ENCODE peak calls at places on chromosomes 7 and 10, in seven cellular contexts. Y is ascending aorta, E is IMR-90, M is colonic mucosa, N is mesendoderm, Q is left ventricle myocardium inferior, X is GM23248. U is an unnamed sample. For H3K27me3 and H3K4me1, the result is how much of the 10 kb centered on the place peaks cover.

GRCh38 chr10:62268027-62268398 is 631 bp downstream of the RTKN2 start:
- DNase-seq in Y (no peak), N (no peak), M (peak), E (no peak), X (no peak), Q (no peak), U (peak)

GRCh38 chr7:118059209-118059608 is 124.8 kb upstream of the LSM8 start:
- DNase-seq in Y (no peak), M (no peak), X (peak), Q (no peak), N (no peak), E (peak), U (no peak)

GRCh38 chr7:22885824-22886255 is 63.2 kb upstream of the TOMM7 start:
- DNase-seq in Q (no peak), X (no peak), Y (no peak), M (no peak), N (no peak), E (peak), U (no peak)

GRCh38 chr10:97327348-97328294 is 6.9 kb downstream of the FRAT2 start:
- DNase-seq in X (no peak), Q (no peak), E (no peak), M (peak), N (no peak), Y (no peak), U (peak)

GRCh38 chr10:130171196-130171595 is 35.0 kb downstream of the GLRX3 start:
- DNase-seq in M (no peak), X (no peak), N (no peak), Y (no peak), E (no peak), Q (no peak), U (no peak)

GRCh38 chr7:114243019-114243507 is 171.6 kb upstream of the FOXP2 start:
- DNase-seq in M (no peak), E (no peak), N (peak), X (peak), Y (no peak), Q (no peak), U (no peak)

GRCh38 chr10:131852161-131852822 is 48.5 kb upstream of the PPP2R2D start:
- DNase-seq in N (no peak), M (no peak), Y (peak), Q (no peak), E (no peak), X (no peak), U (peak)

GRCh38 chr10:130037169-130037661 is 73.1 kb upstream of the EBF3 start:
- DNase-seq in Y (peak), Q (no peak), M (peak), N (no peak), E (no peak), X (no peak), U (peak)

GRCh38 chr7:341841-342638 is 52.1 kb downstream of the FOXL3 start:
- DNase-seq in Q (peak), E (no peak), M (peak), N (no peak), X (no peak), Y (peak), U (peak)

GRCh38 chr10:110413049-110413783 is 84.5 kb upstream of the DUSP5 start:
- DNase-seq in X (no peak), E (no peak), M (no peak), Q (no peak), Y (no peak), N (no peak), U (no peak)

GRCh38 chr7:5282464-5283316 is at the start of gene SLC29A4:
- DNase-seq in N (peak), Y (no peak), Q (peak), E (no peak), M (peak), X (peak), U (no peak)
- H3K27me3 ChIP-seq in N (under half), Y (under half), Q (under half), E (under half), M (under half), X (under half), U (under half)

GRCh38 chr7:157347217-157347904 is 10.6 kb downstream of the DNAJB6 start:
- DNase-seq in X (peak), M (no peak), Q (peak), Y (peak), N (no peak), E (peak), U (no peak)
- H3K4me1 ChIP-seq in X (under half), M (under half), Q (half or more), Y (under half), N (under half), E (under half), U (under half)

DNA sequence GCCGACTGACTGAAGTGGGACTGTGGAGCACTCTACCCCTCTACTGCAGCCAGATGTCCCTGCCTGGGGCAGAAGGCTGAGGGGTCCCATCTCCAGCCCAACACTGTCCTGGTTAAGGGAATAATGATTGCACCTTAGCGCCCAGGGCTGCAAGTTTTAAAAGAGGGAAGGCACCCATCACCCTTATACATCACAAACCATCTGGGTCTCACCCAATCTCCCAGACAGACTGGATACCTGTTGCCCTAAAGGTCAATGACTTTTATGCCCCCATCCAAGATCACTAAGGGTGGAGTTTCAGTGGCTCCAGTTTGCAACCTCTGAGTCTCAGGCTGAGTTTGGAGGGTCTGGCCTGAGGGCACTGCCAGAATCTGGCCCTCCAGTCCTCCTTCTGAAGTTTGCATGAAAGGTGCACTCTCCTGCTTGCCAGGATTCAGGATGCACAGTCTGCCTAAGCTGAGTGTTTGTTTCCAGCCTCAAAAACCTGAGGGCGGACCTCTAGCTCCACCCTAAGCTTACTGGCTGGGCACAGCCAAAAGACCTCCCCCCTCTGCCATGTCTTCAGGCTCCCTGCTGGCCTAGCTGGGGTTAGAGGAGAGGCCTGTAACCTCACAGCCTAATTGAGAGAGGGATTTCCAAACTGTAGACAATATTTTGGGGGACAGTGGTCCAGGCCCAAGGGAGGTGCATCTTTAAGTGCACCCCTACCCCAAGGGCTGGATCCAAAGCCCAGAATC is 2.5 kb upstream of the EMX2 start:
- DNase-seq in Q (no peak), N (peak), X (peak), E (no peak), Y (no peak), M (no peak), U (no peak)
- H3K27me3 ChIP-seq in Q (half or more), N (half or more), X (under half), E (half or more), Y (under half), M (half or more), U (under half)

GRCh38 chr10:124467165-124467564 is 5.5 kb downstream of the LHPP start:
- DNase-seq in N (no peak), Y (no peak), M (no peak), Q (no peak), X (no peak), E (no peak), U (no peak)

GRCh38 chr10:124469956-124470484 is 8.4 kb downstream of the LHPP start:
- DNase-seq in N (no peak), X (no peak), Y (no peak), E (no peak), Q (no peak), M (no peak), U (no peak)

GRCh38 chr10:124465777-124466488 is 4.3 kb downstream of the LHPP start:
- DNase-seq in N (no peak), M (no peak), Q (no peak), E (no peak), Y (no peak), X (no peak), U (no peak)

GRCh38 chr10:124470544-124471449 is 9.2 kb downstream of the LHPP start:
- DNase-seq in X (no peak), Y (no peak), M (peak), E (no peak), N (no peak), Q (no peak), U (peak)

DNA sequence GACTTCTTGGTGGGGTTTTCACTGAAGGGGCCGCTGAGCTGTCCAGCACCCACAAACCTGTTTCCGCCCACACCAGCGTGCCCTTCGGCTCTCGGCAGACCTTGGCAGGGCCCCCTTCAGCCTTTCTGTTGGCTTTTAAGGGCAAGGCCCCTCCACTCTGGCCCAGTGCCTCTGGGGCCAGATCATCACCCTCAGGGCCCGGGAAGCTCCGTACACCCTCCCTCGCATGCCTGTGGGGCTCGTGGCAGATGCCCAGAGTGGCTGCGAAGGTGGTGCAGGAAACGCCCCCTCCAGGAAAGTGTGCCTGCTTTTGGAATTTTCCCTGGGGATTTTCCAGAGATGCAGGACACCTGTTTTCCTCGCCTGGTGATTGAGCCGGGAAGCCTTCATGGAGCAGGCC is 7.0 kb downstream of the LHPP start:
- DNase-seq in E (no peak), Q (no peak), X (no peak), Y (no peak), M (no peak), N (no peak), U (no peak)
- H3K4me1 ChIP-seq in E (under half), Q (under half), X (under half), Y (under half), M (under half), N (under half), U (under half)

GRCh38 chr7:151946932-151947331 is 9.3 kb upstream of the GALNTL5 start:
- DNase-seq in N (no peak), E (no peak), Q (no peak), Y (no peak), M (no peak), X (no peak), U (no peak)
- H3K27me3 ChIP-seq in N (under half), E (under half), Q (under half), Y (under half), M (under half), X (under half), U (under half)

GRCh38 chr10:102434251-102434913 is 2.0 kb upstream of the CUEDC2 start:
- DNase-seq in Y (no peak), M (no peak), N (peak), Q (no peak), X (peak), E (peak), U (peak)
- H3K4me1 ChIP-seq in Y (under half), M (under half), N (under half), Q (under half), X (under half), E (under half), U (under half)

GRCh38 chr10:123741711-123742110 is 75.6 kb downstream of the GPR26 start:
- DNase-seq in X (no peak), Q (no peak), M (no peak), E (no peak), Y (no peak), N (no peak), U (no peak)
- H3K27me3 ChIP-seq in X (under half), Q (under half), M (under half), E (under half), Y (under half), N (under half), U (under half)

DNA sequence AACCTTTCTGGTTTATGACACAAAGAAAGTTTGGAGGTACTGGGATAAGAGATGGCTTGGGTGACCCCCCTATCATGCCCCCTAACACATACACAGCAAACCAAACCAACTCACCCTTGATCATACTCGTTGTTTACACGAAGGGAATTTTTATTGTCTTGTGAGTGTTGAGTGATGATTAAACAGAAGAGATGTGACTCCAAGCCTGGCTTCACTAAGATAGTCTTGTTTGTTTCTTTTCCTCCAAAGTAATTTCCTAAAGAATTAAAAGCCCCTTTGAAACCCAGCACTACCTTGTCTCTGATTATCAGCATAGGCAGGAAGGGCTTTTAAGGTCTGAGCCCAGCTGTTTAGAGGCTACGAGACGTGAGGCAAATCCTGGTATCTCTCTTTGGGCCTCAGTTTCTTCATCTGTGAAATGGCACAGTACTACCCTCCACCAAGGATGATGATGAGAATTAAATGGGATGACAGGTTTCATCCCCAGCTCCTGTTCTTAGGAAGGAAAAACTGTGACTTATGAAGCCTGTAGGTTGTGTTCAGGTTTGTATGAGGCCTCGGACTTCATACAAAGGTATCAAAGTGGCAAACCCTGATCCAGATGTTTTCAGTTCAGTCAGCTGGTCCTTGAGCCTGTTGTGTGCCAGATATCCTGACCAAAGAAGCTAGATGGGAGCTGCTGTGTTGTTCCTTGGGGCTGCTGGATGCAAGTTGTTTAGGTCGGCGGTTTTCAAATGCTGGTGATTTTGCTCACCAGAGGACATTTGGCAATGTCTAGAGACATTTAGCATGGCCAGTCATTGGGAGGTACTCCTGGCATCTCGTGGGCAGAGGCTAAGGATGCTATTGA is 51.8 kb downstream of the TCF7L2 start:
- DNase-seq in N (no peak), M (no peak), Q (no peak), E (no peak), Y (no peak), X (peak), U (no peak)
- H3K4me1 ChIP-seq in N (under half), M (under half), Q (half or more), E (under half), Y (under half), X (under half), U (under half)